ENCODE peak calls at places on chromosome 5, in seven cellular contexts. One of them, this sample, is unnamed.

GRCh38 chr5:37951946-37952721 is 112.3 kb upstream of the GDNF start:
- DNase-seq in G401: no peak
- DNase-seq in activated CD4-positive, alpha-beta T cell treated with anti-CD3 and anti-CD28 coated beads, Interleukin-2, amount 50 U/mL, for 1 hour: no peak
- DNase-seq in effector CD8-positive, alpha-beta T cell: no peak
- DNase-seq in OCI-M1: no peak
- DNase-seq in GM18507: no peak
- DNase-seq in SJSA1: no peak
- DNase-seq in this sample: peak

GRCh38 chr5:127758884-127759283 is 55.7 kb downstream of the CCDC192 start:
- DNase-seq in G401: no peak
- DNase-seq in activated CD4-positive, alpha-beta T cell treated with anti-CD3 and anti-CD28 coated beads, Interleukin-2, amount 50 U/mL, for 1 hour: no peak
- DNase-seq in effector CD8-positive, alpha-beta T cell: no peak
- DNase-seq in OCI-M1: no peak
- DNase-seq in GM18507: no peak
- DNase-seq in SJSA1: no peak
- DNase-seq in this sample: no peak

GRCh38 chr5:93100433-93100832 is 480.6 kb downstream of the NR2F1-AS1 start:
- DNase-seq in G401: no peak
- DNase-seq in activated CD4-positive, alpha-beta T cell treated with anti-CD3 and anti-CD28 coated beads, Interleukin-2, amount 50 U/mL, for 1 hour: no peak
- DNase-seq in effector CD8-positive, alpha-beta T cell: no peak
- DNase-seq in OCI-M1: no peak
- DNase-seq in GM18507: no peak
- DNase-seq in SJSA1: no peak
- DNase-seq in this sample: no peak

GRCh38 chr5:144951001-144951400 is 780.3 kb downstream of the KCTD16 start:
- DNase-seq in G401: no peak
- DNase-seq in activated CD4-positive, alpha-beta T cell treated with anti-CD3 and anti-CD28 coated beads, Interleukin-2, amount 50 U/mL, for 1 hour: no peak
- DNase-seq in effector CD8-positive, alpha-beta T cell: no peak
- DNase-seq in OCI-M1: no peak
- DNase-seq in GM18507: no peak
- DNase-seq in SJSA1: no peak
- DNase-seq in this sample: no peak

GRCh38 chr5:140881889-140882590 is at the start of gene PCDHA13:
- DNase-seq in G401: peak
- DNase-seq in activated CD4-positive, alpha-beta T cell treated with anti-CD3 and anti-CD28 coated beads, Interleukin-2, amount 50 U/mL, for 1 hour: no peak
- DNase-seq in effector CD8-positive, alpha-beta T cell: no peak
- DNase-seq in OCI-M1: no peak
- DNase-seq in GM18507: no peak
- DNase-seq in SJSA1: no peak
- DNase-seq in this sample: no peak

GRCh38 chr5:44943637-44944036 is 134.9 kb downstream of the MRPS30 start:
- DNase-seq in G401: no peak
- DNase-seq in activated CD4-positive, alpha-beta T cell treated with anti-CD3 and anti-CD28 coated beads, Interleukin-2, amount 50 U/mL, for 1 hour: no peak
- DNase-seq in effector CD8-positive, alpha-beta T cell: no peak
- DNase-seq in OCI-M1: peak
- DNase-seq in GM18507: no peak
- DNase-seq in SJSA1: no peak
- DNase-seq in this sample: no peak

GRCh38 chr5:152288499-152288898 is 116.6 kb downstream of the NMUR2 start:
- DNase-seq in G401: peak
- DNase-seq in activated CD4-positive, alpha-beta T cell treated with anti-CD3 and anti-CD28 coated beads, Interleukin-2, amount 50 U/mL, for 1 hour: no peak
- DNase-seq in effector CD8-positive, alpha-beta T cell: no peak
- DNase-seq in OCI-M1: no peak
- DNase-seq in GM18507: no peak
- DNase-seq in SJSA1: no peak
- DNase-seq in this sample: peak

GRCh38 chr5:91848453-91848852 is 465.3 kb upstream of the ARRDC3 start:
- DNase-seq in G401: no peak
- DNase-seq in activated CD4-positive, alpha-beta T cell treated with anti-CD3 and anti-CD28 coated beads, Interleukin-2, amount 50 U/mL, for 1 hour: no peak
- DNase-seq in effector CD8-positive, alpha-beta T cell: no peak
- DNase-seq in OCI-M1: no peak
- DNase-seq in GM18507: no peak
- DNase-seq in SJSA1: no peak
- DNase-seq in this sample: no peak

GRCh38 chr5:69528015-69528414 is 32.0 kb upstream of the GTF2H2C start:
- DNase-seq in G401: no peak
- DNase-seq in activated CD4-positive, alpha-beta T cell treated with anti-CD3 and anti-CD28 coated beads, Interleukin-2, amount 50 U/mL, for 1 hour: no peak
- DNase-seq in effector CD8-positive, alpha-beta T cell: no peak
- DNase-seq in OCI-M1: no peak
- DNase-seq in GM18507: no peak
- DNase-seq in SJSA1: no peak
- DNase-seq in this sample: no peak

GRCh38 chr5:149211566-149211965 is 60.1 kb upstream of the AFAP1L1 start:
- DNase-seq in G401: no peak
- DNase-seq in activated CD4-positive, alpha-beta T cell treated with anti-CD3 and anti-CD28 coated beads, Interleukin-2, amount 50 U/mL, for 1 hour: no peak
- DNase-seq in effector CD8-positive, alpha-beta T cell: no peak
- DNase-seq in OCI-M1: no peak
- DNase-seq in GM18507: no peak
- DNase-seq in SJSA1: no peak
- DNase-seq in this sample: no peak

GRCh38 chr5:7317751-7318150 is 78.2 kb upstream of the ADCY2 start:
- DNase-seq in G401: no peak
- DNase-seq in activated CD4-positive, alpha-beta T cell treated with anti-CD3 and anti-CD28 coated beads, Interleukin-2, amount 50 U/mL, for 1 hour: no peak
- DNase-seq in effector CD8-positive, alpha-beta T cell: no peak
- DNase-seq in OCI-M1: no peak
- DNase-seq in GM18507: no peak
- DNase-seq in SJSA1: no peak
- DNase-seq in this sample: no peak

GRCh38 chr5:55463613-55464012 is 71.2 kb downstream of the PLPP1 start:
- DNase-seq in G401: no peak
- DNase-seq in activated CD4-positive, alpha-beta T cell treated with anti-CD3 and anti-CD28 coated beads, Interleukin-2, amount 50 U/mL, for 1 hour: no peak
- DNase-seq in effector CD8-positive, alpha-beta T cell: no peak
- DNase-seq in OCI-M1: no peak
- DNase-seq in GM18507: no peak
- DNase-seq in SJSA1: no peak
- DNase-seq in this sample: no peak

GRCh38 chr5:178854284-178854683 is 5.5 kb upstream of the ZNF354B start:
- DNase-seq in G401: no peak
- DNase-seq in activated CD4-positive, alpha-beta T cell treated with anti-CD3 and anti-CD28 coated beads, Interleukin-2, amount 50 U/mL, for 1 hour: no peak
- DNase-seq in effector CD8-positive, alpha-beta T cell: no peak
- DNase-seq in OCI-M1: peak
- DNase-seq in GM18507: no peak
- DNase-seq in SJSA1: peak
- DNase-seq in this sample: no peak

GRCh38 chr5:160484644-160485043 is 63.0 kb downstream of the PTTG1 start:
- DNase-seq in G401: no peak
- DNase-seq in activated CD4-positive, alpha-beta T cell treated with anti-CD3 and anti-CD28 coated beads, Interleukin-2, amount 50 U/mL, for 1 hour: no peak
- DNase-seq in effector CD8-positive, alpha-beta T cell: no peak
- DNase-seq in OCI-M1: no peak
- DNase-seq in GM18507: no peak
- DNase-seq in SJSA1: no peak
- DNase-seq in this sample: no peak

GRCh38 chr5:96626956-96627355 is 35.2 kb upstream of the CAST start:
- DNase-seq in G401: no peak
- DNase-seq in activated CD4-positive, alpha-beta T cell treated with anti-CD3 and anti-CD28 coated beads, Interleukin-2, amount 50 U/mL, for 1 hour: no peak
- DNase-seq in effector CD8-positive, alpha-beta T cell: no peak
- DNase-seq in OCI-M1: no peak
- DNase-seq in GM18507: no peak
- DNase-seq in SJSA1: no peak
- DNase-seq in this sample: no peak

GRCh38 chr5:179819296-179820126 is 1.2 kb upstream of the SQSTM1 start:
- DNase-seq in G401: peak
- DNase-seq in activated CD4-positive, alpha-beta T cell treated with anti-CD3 and anti-CD28 coated beads, Interleukin-2, amount 50 U/mL, for 1 hour: no peak
- DNase-seq in effector CD8-positive, alpha-beta T cell: no peak
- DNase-seq in OCI-M1: peak
- DNase-seq in GM18507: no peak
- DNase-seq in SJSA1: peak
- DNase-seq in this sample: peak

GRCh38 chr5:96528262-96528661 is 95.2 kb upstream of the PCSK1 start:
- DNase-seq in G401: no peak
- DNase-seq in activated CD4-positive, alpha-beta T cell treated with anti-CD3 and anti-CD28 coated beads, Interleukin-2, amount 50 U/mL, for 1 hour: no peak
- DNase-seq in effector CD8-positive, alpha-beta T cell: no peak
- DNase-seq in OCI-M1: no peak
- DNase-seq in GM18507: no peak
- DNase-seq in SJSA1: no peak
- DNase-seq in this sample: no peak

GRCh38 chr5:137638841-137639240 is 97.0 kb downstream of the KLHL3 start:
- DNase-seq in G401: no peak
- DNase-seq in activated CD4-positive, alpha-beta T cell treated with anti-CD3 and anti-CD28 coated beads, Interleukin-2, amount 50 U/mL, for 1 hour: no peak
- DNase-seq in effector CD8-positive, alpha-beta T cell: no peak
- DNase-seq in OCI-M1: no peak
- DNase-seq in GM18507: no peak
- DNase-seq in SJSA1: no peak
- DNase-seq in this sample: no peak

GRCh38 chr5:73437126-73438047 is 11.2 kb downstream of the FOXD1 start:
- DNase-seq in G401: no peak
- DNase-seq in activated CD4-positive, alpha-beta T cell treated with anti-CD3 and anti-CD28 coated beads, Interleukin-2, amount 50 U/mL, for 1 hour: no peak
- DNase-seq in effector CD8-positive, alpha-beta T cell: no peak
- DNase-seq in OCI-M1: no peak
- DNase-seq in GM18507: no peak
- DNase-seq in SJSA1: peak
- DNase-seq in this sample: no peak

GRCh38 chr5:31412324-31412723 is 119.6 kb downstream of the DROSHA start:
- DNase-seq in G401: no peak
- DNase-seq in activated CD4-positive, alpha-beta T cell treated with anti-CD3 and anti-CD28 coated beads, Interleukin-2, amount 50 U/mL, for 1 hour: no peak
- DNase-seq in effector CD8-positive, alpha-beta T cell: no peak
- DNase-seq in OCI-M1: no peak
- DNase-seq in GM18507: no peak
- DNase-seq in SJSA1: no peak
- DNase-seq in this sample: no peak

GRCh38 chr5:147551677-147552076 is 41.8 kb upstream of the DPYSL3 start:
- DNase-seq in G401: no peak
- DNase-seq in activated CD4-positive, alpha-beta T cell treated with anti-CD3 and anti-CD28 coated beads, Interleukin-2, amount 50 U/mL, for 1 hour: no peak
- DNase-seq in effector CD8-positive, alpha-beta T cell: no peak
- DNase-seq in OCI-M1: no peak
- DNase-seq in GM18507: no peak
- DNase-seq in SJSA1: no peak
- DNase-seq in this sample: no peak

GRCh38 chr5:157870837-157871834 is 12.2 kb upstream of the CLINT1 start:
- DNase-seq in G401: no peak
- DNase-seq in activated CD4-positive, alpha-beta T cell treated with anti-CD3 and anti-CD28 coated beads, Interleukin-2, amount 50 U/mL, for 1 hour: no peak
- DNase-seq in effector CD8-positive, alpha-beta T cell: no peak
- DNase-seq in OCI-M1: peak
- DNase-seq in GM18507: no peak
- DNase-seq in SJSA1: peak
- DNase-seq in this sample: no peak

GRCh38 chr5:56516936-56517521 is 283.9 kb upstream of the ANKRD55 start:
- DNase-seq in G401: peak
- DNase-seq in activated CD4-positive, alpha-beta T cell treated with anti-CD3 and anti-CD28 coated beads, Interleukin-2, amount 50 U/mL, for 1 hour: no peak
- DNase-seq in effector CD8-positive, alpha-beta T cell: no peak
- DNase-seq in OCI-M1: peak
- DNase-seq in GM18507: no peak
- DNase-seq in SJSA1: no peak
- DNase-seq in this sample: no peak

GRCh38 chr5:149420509-149421371 is 41.6 kb upstream of the IL17B start:
- DNase-seq in G401: no peak
- DNase-seq in activated CD4-positive, alpha-beta T cell treated with anti-CD3 and anti-CD28 coated beads, Interleukin-2, amount 50 U/mL, for 1 hour: no peak
- DNase-seq in effector CD8-positive, alpha-beta T cell: no peak
- DNase-seq in OCI-M1: no peak
- DNase-seq in GM18507: no peak
- DNase-seq in SJSA1: no peak
- DNase-seq in this sample: peak

This sample was measured in right cardiac atrium.